ENCODE peak calls at places on chromosomes 4 and X, in eight cellular contexts. Q is AG10803, I is HL-60, X is fibroblast of mammary gland, R is fibroblast of pulmonary artery, W is GM23338, J is endothelial cell, F is esophagus squamous epithelium. L is an unnamed sample.

GRCh38 chr4:3353747-3354454 is 61.1 kb downstream of the RGS12 start:
- DNase-seq in X (no peak), R (no peak), J (no peak), F (no peak), Q (no peak), I (no peak), W (no peak), L (no peak)

GRCh38 chr4:75099321-75099720 is 166.4 kb downstream of the PARM1 start:
- DNase-seq in X (no peak), F (no peak), Q (no peak), W (no peak), I (no peak), J (no peak), R (no peak), L (no peak)

GRCh38 chr4:86220137-86220536 is 139.7 kb downstream of the MAPK10 start:
- DNase-seq in Q (peak; percentile 14), X (peak; percentile 90), I (no peak), J (no peak), W (no peak), R (peak; percentile 82), F (no peak), L (peak; percentile 24)

GRCh38 chr4:162475221-162475620 is 311.4 kb upstream of the FSTL5 start:
- DNase-seq in F (no peak), R (no peak), X (no peak), Q (no peak), I (no peak), W (no peak), J (no peak), L (peak; percentile 55)

GRCh38 chrX:100083146-100083715 is 326.8 kb downstream of the PCDH19 start:
- DNase-seq in Q (no peak), I (no peak), R (no peak), J (no peak), F (no peak), X (no peak), W (no peak), L (no peak)

GRCh38 chrX:130299279-130300009 is 30.7 kb upstream of the ZNF280C start:
- DNase-seq in X (no peak), W (peak; percentile 13), F (no peak), J (no peak), Q (no peak), I (no peak), R (no peak), L (no peak)

GRCh38 chrX:22122510-22122909 is 90.4 kb downstream of the PHEX start:
- DNase-seq in R (peak; percentile 60), X (peak; percentile 96), Q (peak; percentile 89), I (no peak), F (no peak), W (no peak), J (no peak), L (peak; percentile 83)

GRCh38 chr4:148780426-148781005 is 338.3 kb upstream of the NR3C2 start:
- DNase-seq in F (no peak), X (no peak), Q (no peak), W (no peak), R (no peak), J (no peak), I (no peak), L (no peak)

GRCh38 chr4:139628184-139629012 is 37.2 kb upstream of the MGST2 start:
- DNase-seq in W (peak; percentile 66), I (no peak), X (no peak), Q (no peak), R (no peak), F (no peak), J (no peak), L (no peak)

GRCh38 chr4:142683503-142683902 is 162.6 kb downstream of the INPP4B start:
- DNase-seq in W (no peak), J (no peak), Q (no peak), I (no peak), F (no peak), X (no peak), R (no peak), L (no peak)

GRCh38 chr4:126405369-126405982 is 1090.7 kb downstream of the FAT4 start:
- DNase-seq in I (peak; percentile 4), X (peak; percentile 47), R (peak; percentile 64), Q (peak; percentile 48), J (no peak), F (no peak), W (peak; percentile 68), L (peak; percentile 16)
- TF ChIP-seq CTCF in I (peak; percentile 26), X (peak; percentile 64), R (peak; percentile 74), Q (peak; percentile 62), J (peak; percentile 55), F (peak; percentile 17), W (peak; percentile 78), L (peak; percentile 61)

DNA sequence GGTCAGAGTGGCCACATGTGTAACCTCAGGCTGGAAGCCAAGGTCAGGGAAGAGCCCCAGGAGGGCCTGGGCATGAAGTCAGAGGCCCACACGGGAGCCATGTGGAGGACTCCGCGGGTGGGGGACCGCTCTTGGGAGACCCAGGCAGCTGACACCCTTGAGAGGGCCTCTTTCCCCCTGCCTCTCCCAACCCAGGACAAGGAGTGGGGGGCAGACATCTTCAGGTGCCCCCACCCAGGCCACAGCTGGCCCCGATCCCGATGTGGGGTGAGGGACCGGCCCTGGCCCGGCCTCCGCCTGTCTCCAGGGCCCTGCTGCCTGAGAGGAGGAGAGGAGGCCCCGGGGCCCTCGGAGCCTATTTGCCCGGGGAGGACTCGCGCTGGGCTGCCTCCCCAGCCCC is 3.1 kb downstream of the PNMA6A start:
- DNase-seq in I (no peak), R (no peak), W (no peak), F (no peak), Q (no peak), J (no peak), X (no peak), L (no peak)
- TF ChIP-seq CTCF in I (no peak), R (no peak), W (no peak), F (no peak), Q (no peak), J (no peak), X (no peak), L (no peak)

DNA sequence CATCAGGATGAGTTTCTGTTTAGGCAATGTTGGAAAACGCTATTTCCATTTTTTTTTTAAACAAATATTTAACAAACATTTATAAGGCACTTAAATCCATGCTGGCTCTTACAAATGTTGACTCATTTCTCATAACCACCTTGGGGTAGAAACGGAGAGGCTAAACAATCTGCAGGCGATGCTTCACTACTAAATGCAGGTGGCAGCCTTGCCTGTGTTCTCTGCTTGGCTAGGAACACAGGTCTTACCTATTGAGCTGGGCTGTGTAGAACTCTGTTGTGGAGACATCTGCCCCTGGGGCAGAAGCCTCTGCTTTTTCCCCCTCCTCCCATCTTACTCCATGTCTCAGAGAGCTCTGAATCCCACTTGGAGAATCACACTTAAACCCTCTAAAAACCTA is 1.4 kb upstream of the CXCL1 start:
- DNase-seq in I (no peak), X (no peak), F (no peak), Q (no peak), W (peak; percentile 31), J (no peak), R (no peak), L (peak; percentile 19)
- TF ChIP-seq CTCF in I (no peak), X (no peak), F (peak; percentile 15), Q (no peak), W (peak; percentile 53), J (no peak), R (no peak), L (no peak)

DNA sequence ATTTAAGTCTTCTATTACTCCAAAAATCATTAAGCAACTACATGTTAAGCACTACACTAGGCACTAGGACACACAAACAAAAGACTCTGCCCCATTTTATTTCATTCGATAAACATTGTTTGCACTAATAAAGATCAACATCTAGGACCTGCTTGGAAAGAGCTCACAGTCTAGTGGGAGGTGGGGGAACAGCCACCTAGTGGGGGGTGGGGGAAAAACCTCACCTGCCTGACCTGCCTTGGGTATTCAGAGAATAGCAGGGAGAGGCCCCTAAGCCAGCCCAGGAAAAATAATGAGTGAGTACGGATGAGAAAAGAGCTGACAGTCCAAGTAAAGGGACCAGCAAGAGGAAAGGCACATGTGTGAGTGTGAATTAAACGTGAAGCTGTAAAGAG is 52.2 kb downstream of the PRDM5 start:
- DNase-seq in W (peak; percentile 69), F (no peak), R (no peak), J (no peak), I (no peak), Q (no peak), X (no peak), L (no peak)
- TF ChIP-seq CTCF in W (peak; percentile 56), F (no peak), R (no peak), J (no peak), I (no peak), Q (no peak), X (no peak), L (no peak)

DNA sequence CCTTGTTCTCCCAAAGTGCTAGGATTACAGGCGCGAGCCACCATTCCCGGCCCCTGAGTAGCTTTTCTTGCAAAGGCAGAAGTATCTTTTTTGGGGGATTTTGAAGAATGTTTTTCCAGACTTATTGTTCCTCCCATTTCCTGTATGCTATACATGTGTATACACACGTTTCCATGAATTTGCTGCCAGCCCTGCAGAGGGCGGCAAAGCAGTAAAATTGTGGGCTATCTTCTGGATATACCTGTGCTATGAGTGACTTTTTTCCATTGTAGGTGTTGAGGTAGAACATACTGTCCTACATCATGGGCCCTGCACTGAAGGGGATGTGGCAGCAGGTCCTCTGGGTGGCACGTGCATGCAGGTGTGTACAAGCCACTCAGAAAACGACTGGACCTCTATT is 16.9 kb upstream of the MED28 start:
- DNase-seq in I (no peak), Q (peak; percentile 6), R (peak; percentile 21), J (peak; percentile 22), X (peak; percentile 14), W (peak; percentile 18), F (no peak), L (no peak)
- TF ChIP-seq CTCF in I (no peak), Q (peak; percentile 41), R (peak; percentile 35), J (peak; percentile 38), X (peak; percentile 37), W (peak; percentile 60), F (peak; percentile 19), L (peak; percentile 37)

DNA sequence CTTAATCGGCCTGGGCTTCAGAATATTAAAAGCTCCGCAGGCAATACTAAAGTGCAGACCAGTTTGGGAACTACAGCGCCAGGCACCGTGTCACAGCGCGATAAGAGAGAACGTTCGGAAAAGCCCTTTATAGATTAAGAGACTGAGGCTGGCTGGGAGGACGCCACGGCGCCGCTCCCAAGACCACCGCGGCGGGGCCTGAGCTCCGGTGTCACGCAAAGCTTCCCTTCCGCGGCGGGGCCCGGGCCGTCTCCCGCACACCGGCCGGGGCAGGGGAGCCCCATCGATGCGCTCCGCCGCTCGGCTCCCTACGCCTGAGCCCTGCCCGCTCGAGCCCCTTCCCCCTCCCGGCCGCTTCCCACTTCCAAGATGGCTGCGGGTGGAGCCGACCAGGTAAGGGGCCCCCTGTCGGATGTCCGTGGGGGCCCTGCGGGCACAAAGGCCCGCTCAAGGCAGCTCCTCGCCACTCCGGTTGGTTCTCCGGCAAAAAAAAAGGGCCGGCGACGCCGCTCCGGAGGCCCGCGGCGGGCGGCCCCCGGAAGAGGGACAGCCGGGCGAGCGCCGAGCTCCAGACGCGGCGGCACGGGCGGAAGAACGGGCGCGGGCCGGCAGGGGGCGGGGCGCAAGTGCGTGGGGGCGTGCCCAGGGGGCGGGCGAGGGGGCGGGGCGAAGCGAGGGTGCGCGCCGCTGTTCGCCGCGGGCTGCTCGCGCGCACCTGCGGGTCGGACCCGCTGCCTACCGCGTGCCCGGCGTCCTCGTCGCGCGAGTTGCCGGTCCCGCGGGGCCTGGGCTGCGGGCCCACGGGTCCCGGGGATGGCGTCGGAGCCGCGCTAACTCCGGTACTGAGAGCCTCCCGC is at the start of gene TBC1D14:
- DNase-seq in J (peak; percentile 85), W (peak; percentile 94), I (peak; percentile 90), R (peak; percentile 83), X (peak; percentile 74), F (peak; percentile 39), Q (peak; percentile 82), L (peak; percentile 90)
- TF ChIP-seq CTCF in J (peak; percentile 50), W (peak; percentile 12), I (no peak), R (no peak), X (no peak), F (peak; percentile 18), Q (no peak), L (peak; percentile 16)

GRCh38 chr4:35364321-35364870 is 879.9 kb downstream of the ARAP2 start:
- DNase-seq in J (no peak), R (no peak), Q (no peak), X (no peak), F (no peak), W (no peak), I (no peak), L (no peak)
- TF ChIP-seq CTCF in J (no peak), R (no peak), Q (no peak), X (no peak), F (no peak), W (no peak), I (no peak), L (no peak)